ENCODE peak calls at places on chromosomes 4 and X, in six cellular contexts. S is CD4-positive, alpha-beta T cell; B is AG09309; Z is GM12864; C is progenitor cell of endocrine pancreas; L is MCF 10A. Y is an unnamed sample.

GRCh38 chr4:71752383-71753042 is 31.4 kb downstream of the GC start:
- DNase-seq in B (no peak), L (no peak), C (no peak), S (no peak), Z (no peak), Y (no peak)

GRCh38 chr4:76758290-76758882 is 139.6 kb downstream of the SOWAHB start:
- DNase-seq in L (peak), C (no peak), Z (no peak), S (no peak), B (no peak), Y (peak)

GRCh38 chr4:23163649-23164436 is 471.1 kb downstream of the GBA3 start:
- DNase-seq in L (peak), Z (no peak), S (no peak), B (no peak), C (no peak), Y (no peak)

GRCh38 chrX:123975180-123975579 is 13.7 kb downstream of the STAG2 start:
- DNase-seq in S (no peak), B (no peak), Z (no peak), C (no peak), L (no peak), Y (no peak)

GRCh38 chrX:110853610-110854009 is 58.0 kb upstream of the CHRDL1 start:
- DNase-seq in B (no peak), L (peak), S (no peak), Z (no peak), C (no peak), Y (peak)

GRCh38 chr4:6877070-6877469 is 32.6 kb upstream of the TBC1D14 start:
- DNase-seq in S (no peak), C (no peak), L (no peak), Z (no peak), B (no peak), Y (no peak)

GRCh38 chr4:168092176-168092712 is at the start of gene ANXA10:
- DNase-seq in C (no peak), B (no peak), L (no peak), S (no peak), Z (no peak), Y (no peak)

GRCh38 chr4:165609653-165610052 is 230.8 kb downstream of the CPE start:
- DNase-seq in B (no peak), L (no peak), C (no peak), S (no peak), Z (no peak), Y (no peak)

GRCh38 chr4:5891563-5892320 is 1.1 kb downstream of the CRMP1 start:
- DNase-seq in C (no peak), Z (no peak), B (no peak), L (no peak), S (no peak), Y (no peak)

GRCh38 chr4:141636771-141637460 is 533 bp downstream of the IL15 start:
- DNase-seq in C (peak), B (no peak), Z (no peak), L (peak), S (no peak), Y (peak)

GRCh38 chr4:128241425-128241913 is 46.1 kb downstream of the PGRMC2 start:
- DNase-seq in Z (no peak), L (peak), B (peak), S (no peak), C (no peak), Y (no peak)

GRCh38 chr4:94714761-94715160 is 43.0 kb upstream of the BMPR1B start:
- DNase-seq in S (no peak), L (no peak), B (peak), Z (no peak), C (no peak), Y (no peak)

GRCh38 chrX:81120936-81121351 is 80.8 kb downstream of the HMGN5 start:
- DNase-seq in B (no peak), L (peak), C (no peak), Z (no peak), S (no peak), Y (peak)

GRCh38 chrX:68183612-68184214 is 249.6 kb downstream of the OPHN1 start:
- DNase-seq in S (no peak), C (no peak), L (peak), B (no peak), Z (no peak), Y (peak)

GRCh38 chr4:150867148-150867547 is 147.9 kb downstream of the LRBA start:
- DNase-seq in Z (peak), B (peak), S (peak), C (no peak), L (peak), Y (peak)

GRCh38 chr4:82097504-82097903 is 276.3 kb downstream of the HNRNPD start:
- DNase-seq in Z (no peak), C (no peak), B (no peak), S (no peak), L (peak), Y (peak)

GRCh38 chrX:1212532-1212931 is at the start of gene CRLF2:
- DNase-seq in C (no peak), Z (no peak), L (peak), S (no peak), B (no peak), Y (no peak)

GRCh38 chr4:47543331-47543730 is 58.3 kb downstream of the ATP10D start:
- DNase-seq in S (no peak), C (no peak), Z (no peak), B (no peak), L (peak), Y (no peak)

GRCh38 chrX:133985164-133986007 is at the start of gene GPC3:
- DNase-seq in S (peak), B (no peak), C (peak), Z (no peak), L (no peak), Y (peak)

GRCh38 chr4:25783943-25784342 is 78.8 kb downstream of the SEL1L3 start:
- DNase-seq in C (no peak), S (no peak), L (no peak), Z (no peak), B (no peak), Y (no peak)

GRCh38 chr4:141099326-141099725 is 33.9 kb downstream of the RNF150 start:
- DNase-seq in B (no peak), Z (no peak), C (no peak), L (no peak), S (no peak), Y (no peak)

DNA sequence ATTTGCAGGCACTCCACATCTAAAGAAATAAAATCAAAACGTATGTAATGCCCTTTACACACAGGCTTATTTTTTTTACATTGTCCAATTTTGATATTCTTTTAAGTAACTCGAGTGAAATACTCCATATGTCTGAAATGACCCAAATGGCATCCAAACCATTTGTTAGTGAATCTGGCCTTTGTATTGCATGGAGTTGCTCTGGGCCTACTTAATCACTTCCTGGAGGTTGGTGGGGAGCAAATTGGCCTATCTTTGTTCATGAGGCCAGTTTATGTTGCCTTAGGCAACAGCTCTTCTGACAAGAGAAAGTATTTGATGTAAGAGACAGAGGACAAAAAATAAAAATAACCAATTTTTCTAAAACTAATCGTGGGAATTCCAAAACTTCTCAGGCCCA is 47.6 kb upstream of the TMEM131L start:
- DNase-seq in S (no peak), Z (no peak), C (no peak), B (no peak), L (no peak), Y (no peak)
- TF ChIP-seq CTCF in S (no peak), Z (no peak), C (no peak), B (no peak), L (no peak), Y (no peak)

GRCh38 chr4:108650212-108651067 is at the start of gene OSTC:
- DNase-seq in L (peak), B (peak), C (peak), S (peak), Z (peak), Y (peak)
- TF ChIP-seq CTCF in L (peak), B (peak), C (peak), S (peak), Z (peak), Y (no peak)

GRCh38 chr4:78482281-78482680 is 69.3 kb upstream of the ANXA3 start:
- DNase-seq in C (no peak), Z (no peak), B (no peak), L (no peak), S (no peak), Y (no peak)

GRCh38 chr4:78483811-78484210 is 67.8 kb upstream of the ANXA3 start:
- DNase-seq in S (no peak), C (no peak), Z (no peak), L (no peak), B (no peak), Y (no peak)

GRCh38 chr4:78478523-78478922 is 73.0 kb upstream of the ANXA3 start:
- DNase-seq in Z (no peak), L (no peak), C (no peak), S (no peak), B (no peak), Y (no peak)

GRCh38 chr4:78480286-78480685 is 71.3 kb upstream of the ANXA3 start:
- DNase-seq in C (no peak), B (no peak), S (no peak), L (no peak), Z (no peak), Y (no peak)

DNA sequence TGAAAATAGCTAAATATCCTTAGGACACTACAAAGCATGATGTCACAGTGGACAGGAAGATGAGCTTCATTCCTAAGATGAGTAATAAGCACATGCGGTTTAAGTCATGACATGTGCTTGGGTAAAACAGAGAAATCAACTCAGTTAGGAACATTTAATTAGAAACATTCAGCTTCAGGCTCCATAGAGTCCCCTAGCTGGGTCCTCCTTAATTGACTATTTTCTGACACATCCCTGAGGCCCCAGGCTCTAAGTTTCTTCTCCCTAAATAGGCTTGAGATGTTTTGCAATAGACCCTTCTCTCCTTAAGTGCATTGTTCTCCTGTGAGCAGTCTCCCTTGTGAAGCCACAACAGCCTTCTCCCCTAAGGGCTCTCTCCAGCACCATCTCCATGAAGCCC is 70.4 kb upstream of the ANXA3 start:
- DNase-seq in L (peak), C (no peak), S (no peak), B (peak), Z (no peak), Y (no peak)
- TF ChIP-seq CTCF in L (no peak), C (no peak), S (no peak), B (no peak), Z (no peak), Y (no peak)

DNA sequence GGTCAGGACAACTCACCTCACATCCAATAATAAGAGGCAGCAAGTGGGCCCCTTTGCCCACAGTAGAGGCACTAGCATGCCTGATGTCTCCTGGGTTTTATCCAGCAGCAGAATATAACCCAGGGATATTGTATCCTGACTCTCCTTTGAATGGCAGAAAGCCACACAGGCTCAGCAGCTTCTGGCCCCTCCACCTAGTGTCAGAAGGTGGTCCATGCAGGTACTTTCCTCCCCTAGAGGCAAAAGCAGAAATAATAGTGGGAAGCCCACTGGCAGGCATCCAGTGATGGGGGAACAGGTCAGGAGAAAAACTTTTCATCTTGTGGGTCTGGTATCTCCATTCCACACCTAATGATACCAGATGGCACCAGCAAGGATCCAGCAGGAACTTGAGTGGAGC is 75.5 kb upstream of the IRS4 start:
- DNase-seq in Z (no peak), B (no peak), S (no peak), L (no peak), C (no peak), Y (no peak)
- TF ChIP-seq CTCF in Z (no peak), B (no peak), S (no peak), L (no peak), C (peak), Y (peak)

Y was measured in neural crest cell.